ENCODE peak calls at places on chromosomes 3 and 15, in eight cellular contexts. I, P, F, R, Q, Z, J and H are unnamed samples.

GRCh38 chr3:133124511-133124910 is 86.3 kb downstream of the TMEM108 start:
- DNase-seq in I (no peak), P (no peak), F (peak), R (no peak), Q (no peak), Z (peak), J (no peak), H (peak)

GRCh38 chr15:101128191-101128590 is 123.7 kb downstream of the CHSY1 start:
- DNase-seq in I (no peak), P (peak), F (no peak), R (peak), Q (no peak), Z (no peak), J (peak), H (no peak)

GRCh38 chr15:71600237-71600636 is 210.1 kb upstream of the NR2E3 start:
- DNase-seq in I (no peak), P (no peak), F (no peak), R (no peak), Q (no peak), Z (no peak), J (no peak), H (no peak)

GRCh38 chr3:1087066-1087555 is 5.7 kb upstream of the CNTN6 start:
- DNase-seq in I (no peak), P (peak), F (no peak), R (no peak), Q (peak), Z (no peak), J (no peak), H (peak)

GRCh38 chr3:102353148-102353547 is 81.7 kb upstream of the ZPLD1 start:
- DNase-seq in I (no peak), P (no peak), F (no peak), R (no peak), Q (no peak), Z (peak), J (no peak), H (no peak)

GRCh38 chr3:126746395-126747177 is 42.5 kb downstream of the CHCHD6 start:
- DNase-seq in I (peak), P (peak), F (peak), R (peak), Q (peak), Z (peak), J (no peak), H (peak)

GRCh38 chr3:57048052-57048671 is 12.3 kb upstream of the SPATA12 start:
- DNase-seq in I (no peak), P (no peak), F (no peak), R (no peak), Q (peak), Z (peak), J (peak), H (no peak)

GRCh38 chr3:138023754-138024153 is 13.8 kb downstream of the CLDN18 start:
- DNase-seq in I (no peak), P (no peak), F (peak), R (no peak), Q (no peak), Z (no peak), J (no peak), H (no peak)

GRCh38 chr15:29677450-29677849 is 144.8 kb downstream of the TJP1 start:
- DNase-seq in I (no peak), P (no peak), F (no peak), R (no peak), Q (no peak), Z (no peak), J (no peak), H (no peak)

GRCh38 chr15:58877999-58878825 is 55.3 kb downstream of the SLTM start:
- DNase-seq in I (no peak), P (no peak), F (no peak), R (no peak), Q (no peak), Z (no peak), J (no peak), H (no peak)

GRCh38 chr3:122496529-122496928 is 18.2 kb downstream of the KPNA1 start:
- DNase-seq in I (no peak), P (no peak), F (no peak), R (no peak), Q (no peak), Z (no peak), J (no peak), H (no peak)

GRCh38 chr3:47408839-47409229 is 28.0 kb downstream of the PTPN23 start:
- DNase-seq in I (no peak), P (no peak), F (no peak), R (no peak), Q (no peak), Z (no peak), J (no peak), H (no peak)

GRCh38 chr15:87144775-87145174 is 1065.1 kb downstream of the AGBL1 start:
- DNase-seq in I (no peak), P (peak), F (no peak), R (no peak), Q (no peak), Z (no peak), J (no peak), H (no peak)

GRCh38 chr3:107791450-107791849 is 268.7 kb downstream of the BBX start:
- DNase-seq in I (no peak), P (no peak), F (no peak), R (no peak), Q (no peak), Z (no peak), J (no peak), H (no peak)

GRCh38 chr3:50340404-50341329 is at the start of gene RASSF1:
- DNase-seq in I (no peak), P (no peak), F (peak), R (peak), Q (peak), Z (peak), J (peak), H (peak)

GRCh38 chr15:79661411-79661810 is 229.3 kb downstream of the MINAR1 start:
- DNase-seq in I (no peak), P (no peak), F (no peak), R (no peak), Q (no peak), Z (no peak), J (no peak), H (no peak)

GRCh38 chr3:44678480-44679116 is 30.1 kb downstream of the ZNF35 start:
- DNase-seq in I (no peak), P (no peak), F (no peak), R (no peak), Q (no peak), Z (no peak), J (no peak), H (no peak)

GRCh38 chr15:99431661-99432091 is 134.1 kb upstream of the MEF2A start:
- DNase-seq in I (no peak), P (no peak), F (no peak), R (no peak), Q (no peak), Z (no peak), J (peak), H (no peak)

GRCh38 chr3:184562875-184563568 is 1.4 kb downstream of the EPHB3 start:
- DNase-seq in I (no peak), P (peak), F (no peak), R (peak), Q (no peak), Z (peak), J (no peak), H (no peak)

GRCh38 chr15:85541744-85542143 is 161.3 kb downstream of the AKAP13 start:
- DNase-seq in I (no peak), P (peak), F (no peak), R (no peak), Q (no peak), Z (no peak), J (no peak), H (no peak)

GRCh38 chr15:29107971-29108645 is 161.5 kb downstream of the NSMCE3 start:
- DNase-seq in I (no peak), P (no peak), F (no peak), R (no peak), Q (no peak), Z (peak), J (no peak), H (no peak)

GRCh38 chr3:182527745-182528144 is 265.6 kb upstream of the ATP11B start:
- DNase-seq in I (no peak), P (no peak), F (no peak), R (no peak), Q (no peak), Z (no peak), J (no peak), H (no peak)

GRCh38 chr3:78666458-78666800 is 1101.4 kb downstream of the ROBO1 start:
- DNase-seq in I (no peak), P (peak), F (no peak), R (no peak), Q (no peak), Z (no peak), J (no peak), H (no peak)

GRCh38 chr15:69668049-69668705 is 215.6 kb downstream of the RPLP1 start:
- DNase-seq in I (no peak), P (no peak), F (no peak), R (no peak), Q (no peak), Z (no peak), J (no peak), H (no peak)

GRCh38 chr3:141877911-141878310 is 1.5 kb downstream of the ATP1B3 start:
- DNase-seq in I (no peak), P (peak), F (no peak), R (no peak), Q (no peak), Z (no peak), J (no peak), H (no peak)

GRCh38 chr3:160801386-160802118 is 45.5 kb downstream of the PPM1L start:
- DNase-seq in I (no peak), P (peak), F (peak), R (no peak), Q (peak), Z (peak), J (no peak), H (no peak)

GRCh38 chr3:81799403-81799802 is 38.0 kb upstream of the GBE1 start:
- DNase-seq in I (no peak), P (no peak), F (no peak), R (no peak), Q (no peak), Z (no peak), J (no peak), H (no peak)

GRCh38 chr3:126342991-126343661 is 14.1 kb downstream of the KLF15 start:
- DNase-seq in I (no peak), P (peak), F (peak), R (peak), Q (no peak), Z (no peak), J (peak), H (no peak)

GRCh38 chr3:81758275-81758674 is 3.2 kb downstream of the GBE1 start:
- DNase-seq in I (no peak), P (peak), F (no peak), R (no peak), Q (no peak), Z (no peak), J (no peak), H (no peak)

GRCh38 chr3:152508705-152509104 is 240.0 kb downstream of the MBNL1 start:
- DNase-seq in I (peak), P (no peak), F (no peak), R (no peak), Q (no peak), Z (no peak), J (no peak), H (no peak)

GRCh38 chr3:152511904-152512303 is 243.2 kb downstream of the MBNL1 start:
- DNase-seq in I (no peak), P (no peak), F (no peak), R (no peak), Q (no peak), Z (no peak), J (no peak), H (no peak)

GRCh38 chr3:152505926-152506325 is 237.2 kb downstream of the MBNL1 start:
- DNase-seq in I (no peak), P (no peak), F (no peak), R (no peak), Q (no peak), Z (no peak), J (no peak), H (no peak)
- TF ChIP-seq POLR2A in I (no peak), P (no peak), F (no peak), R (no peak), Q (no peak), Z (no peak), J (no peak), H (no peak)

DNA sequence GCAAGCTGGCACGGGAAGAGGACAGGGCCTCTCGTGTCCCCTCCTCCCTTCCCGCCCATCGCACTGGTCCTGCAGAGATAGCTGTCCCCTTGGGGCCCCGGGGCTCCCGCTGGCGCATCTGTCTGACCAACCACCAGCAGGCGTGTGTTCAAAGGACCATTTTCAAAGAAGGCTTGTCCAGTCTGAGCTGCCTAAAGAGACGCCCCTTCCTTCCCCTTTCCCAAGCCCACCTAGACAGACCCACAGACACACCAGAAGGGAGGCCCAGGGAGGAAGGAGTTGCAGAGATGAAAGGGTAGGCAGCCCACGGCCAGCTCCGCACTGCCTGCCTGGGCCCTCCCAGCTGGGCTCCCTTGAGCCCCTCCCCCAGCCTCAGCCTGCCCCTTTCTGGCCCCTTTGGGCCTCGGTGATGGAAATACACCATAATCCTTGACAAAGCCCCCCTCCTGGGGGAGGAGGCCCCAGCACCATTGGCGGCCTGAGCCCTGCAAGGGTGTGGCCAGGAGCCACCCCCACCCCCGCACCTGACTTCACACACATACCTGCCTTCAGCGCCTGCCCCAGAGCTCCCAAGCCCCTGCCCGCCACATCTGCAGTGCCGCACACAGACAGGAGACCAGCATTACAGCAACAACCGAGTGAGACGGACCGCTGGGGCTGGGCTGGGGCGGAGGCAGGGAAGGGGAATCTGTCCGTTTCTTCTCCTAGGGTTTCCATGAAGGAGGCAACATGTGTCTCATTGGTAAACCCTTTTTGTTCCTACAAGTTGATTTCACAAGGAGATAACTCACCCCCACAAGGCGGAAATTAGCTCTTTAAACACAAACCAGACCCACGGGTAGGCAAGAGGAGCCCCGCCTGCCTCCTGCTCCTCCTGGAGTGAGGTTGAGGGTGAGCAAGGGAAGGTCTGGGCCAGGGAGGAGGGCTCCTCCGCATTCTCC is at the start of gene STRA6:
- DNase-seq in I (no peak), P (no peak), F (no peak), R (no peak), Q (no peak), Z (peak), J (no peak), H (no peak)
- H3K4me3 ChIP-seq in I (no peak), P (no peak), F (no peak), R (no peak), Q (no peak), Z (no peak), J (no peak), H (no peak)

GRCh38 chr15:32222716-32223115 is 180.4 kb downstream of the GOLGA8K start:
- DNase-seq in I (no peak), P (no peak), F (no peak), R (no peak), Q (no peak), Z (no peak), J (no peak), H (no peak)
- TF ChIP-seq POLR2A in I (no peak), P (no peak), F (no peak), R (no peak), Q (no peak), Z (no peak), J (no peak), H (no peak)

GRCh38 chr3:134244921-134245320 is 5.7 kb downstream of the RYK start:
- DNase-seq in I (no peak), P (no peak), F (no peak), R (no peak), Q (no peak), Z (no peak), J (no peak), H (no peak)
- H3K4me3 ChIP-seq in I (no peak), P (no peak), F (no peak), R (no peak), Q (no peak), Z (no peak), J (no peak), H (no peak)